ENCODE peak calls at places on chromosome 13, in nine cellular contexts. Q, T, P, W, L, Z, S, F and J are unnamed samples.

GRCh38 chr13:104140557-104140956 is 1074.3 kb upstream of the SLC10A2 start:
- DNase-seq in Q (no peak), T (no peak), P (no peak), W (no peak), L (no peak), Z (peak; percentile 5), S (no peak), F (no peak), J (no peak)

GRCh38 chr13:51932231-51932630 is 70.5 kb downstream of the CCDC70 start:
- DNase-seq in Q (no peak), T (no peak), P (no peak), W (no peak), L (no peak), Z (no peak), S (no peak), F (no peak), J (no peak)

GRCh38 chr13:20869540-20869939 is 33.0 kb downstream of the XPO4 start:
- DNase-seq in Q (no peak), T (no peak), P (no peak), W (no peak), L (no peak), Z (peak; percentile 54), S (no peak), F (no peak), J (no peak)

GRCh38 chr13:30415430-30416030 is 6.8 kb upstream of the UBE2L5 start:
- DNase-seq in Q (no peak), T (no peak), P (no peak), W (no peak), L (no peak), Z (no peak), S (no peak), F (peak; percentile 61), J (no peak)

GRCh38 chr13:34657716-34658115 is 284.4 kb upstream of the NBEA start:
- DNase-seq in Q (no peak), T (no peak), P (no peak), W (no peak), L (peak; percentile 45), Z (peak; percentile 57), S (no peak), F (no peak), J (no peak)

GRCh38 chr13:106533940-106534843 is 1.3 kb downstream of the EFNB2 start:
- DNase-seq in Q (peak; percentile 44), T (no peak), P (peak; percentile 53), W (peak; percentile 28), L (no peak), Z (peak; percentile 83), S (no peak), F (peak; percentile 29), J (no peak)

GRCh38 chr13:23159205-23159586 is 21.6 kb upstream of the SGCG start:
- DNase-seq in Q (peak; percentile 49), T (no peak), P (peak; percentile 33), W (peak; percentile 33), L (peak; percentile 42), Z (peak; percentile 69), S (no peak), F (no peak), J (no peak)

GRCh38 chr13:111488466-111489132 is 168.2 kb downstream of the TEX29 start:
- DNase-seq in Q (no peak), T (no peak), P (no peak), W (no peak), L (no peak), Z (no peak), S (no peak), F (no peak), J (peak; percentile 47)

GRCh38 chr13:36430247-36431203 is 1.8 kb upstream of the CCNA1 start:
- DNase-seq in Q (no peak), T (no peak), P (peak; percentile 18), W (peak; percentile 14), L (no peak), Z (no peak), S (no peak), F (no peak), J (no peak)

GRCh38 chr13:28575200-28575599 is 80.3 kb upstream of the FLT1 start:
- DNase-seq in Q (no peak), T (no peak), P (no peak), W (no peak), L (no peak), Z (no peak), S (no peak), F (no peak), J (no peak)

GRCh38 chr13:51759240-51759639 is 44.7 kb downstream of the DHRS12 start:
- DNase-seq in Q (no peak), T (no peak), P (no peak), W (no peak), L (no peak), Z (peak; percentile 54), S (no peak), F (no peak), J (no peak)

GRCh38 chr13:72920097-72920496 is 138.2 kb downstream of the PIBF1 start:
- DNase-seq in Q (no peak), T (no peak), P (no peak), W (peak; percentile 32), L (no peak), Z (no peak), S (no peak), F (no peak), J (no peak)

GRCh38 chr13:62432295-62432694 is 1016.6 kb upstream of the PCDH20 start:
- DNase-seq in Q (no peak), T (no peak), P (no peak), W (no peak), L (no peak), Z (no peak), S (no peak), F (no peak), J (no peak)

GRCh38 chr13:75704942-75705320 is 68.8 kb downstream of the LMO7 start:
- DNase-seq in Q (no peak), T (no peak), P (no peak), W (no peak), L (peak; percentile 64), Z (no peak), S (no peak), F (no peak), J (peak; percentile 56)

DNA sequence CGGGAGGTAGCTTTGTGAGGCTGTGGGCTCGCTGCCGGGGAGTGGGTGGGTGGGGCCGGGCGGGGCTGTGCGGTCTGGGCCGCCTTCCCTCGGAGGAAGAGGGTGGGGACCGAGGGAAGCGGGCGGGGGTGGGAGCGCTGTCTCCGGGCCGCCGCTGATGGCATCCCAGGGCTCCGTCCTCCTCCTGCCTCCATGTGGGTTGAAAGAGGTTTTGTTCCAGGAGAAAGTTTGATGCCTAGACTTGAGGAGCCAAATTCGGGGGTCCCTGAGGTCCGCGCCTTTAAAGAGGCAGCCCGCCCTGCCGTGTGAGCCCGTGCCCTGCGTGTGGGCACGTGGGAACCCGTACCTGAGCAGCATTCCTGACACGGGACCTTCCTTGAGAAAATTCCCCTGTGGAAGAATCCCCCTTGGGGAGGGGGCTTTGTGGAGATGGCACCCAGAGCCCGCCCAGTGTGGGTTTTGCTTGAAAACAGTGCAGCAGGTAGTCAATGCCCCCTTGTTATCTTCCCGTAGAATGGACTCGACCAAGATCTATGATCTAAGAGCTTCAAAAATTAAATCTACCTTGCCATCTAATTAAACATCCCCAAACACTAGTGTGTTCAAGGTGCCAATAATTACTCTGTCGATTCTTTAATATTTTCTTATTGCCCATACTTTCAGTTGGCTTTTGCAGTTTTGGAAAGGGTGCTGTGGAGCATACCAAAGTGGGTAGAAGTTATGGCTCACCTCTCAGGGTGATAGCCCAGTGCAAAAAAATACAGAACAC is 107.8 kb downstream of the RXFP2 start:
- DNase-seq in Q (no peak), T (no peak), P (no peak), W (no peak), L (no peak), Z (no peak), S (no peak), F (no peak), J (no peak)
- H3K4me3 ChIP-seq in Q (peak overlapping the region; percentile 73), T (peak overlapping the region; percentile 92), P (peak overlapping the region; percentile 92), W (peak overlapping the region; percentile 90), L (peak overlapping the region; percentile 61), Z (peak overlapping the region; percentile 22), S (peak overlapping the region; percentile 54), F (peak overlapping the region; percentile 64), J (peak overlapping the region; percentile 96)

GRCh38 chr13:108182652-108183051 is 32.7 kb downstream of the LIG4 start:
- DNase-seq in Q (no peak), T (no peak), P (no peak), W (no peak), L (no peak), Z (no peak), S (no peak), F (no peak), J (no peak)

GRCh38 chr13:108178105-108178504 is 37.2 kb downstream of the LIG4 start:
- DNase-seq in Q (no peak), T (no peak), P (no peak), W (no peak), L (no peak), Z (no peak), S (no peak), F (no peak), J (no peak)

DNA sequence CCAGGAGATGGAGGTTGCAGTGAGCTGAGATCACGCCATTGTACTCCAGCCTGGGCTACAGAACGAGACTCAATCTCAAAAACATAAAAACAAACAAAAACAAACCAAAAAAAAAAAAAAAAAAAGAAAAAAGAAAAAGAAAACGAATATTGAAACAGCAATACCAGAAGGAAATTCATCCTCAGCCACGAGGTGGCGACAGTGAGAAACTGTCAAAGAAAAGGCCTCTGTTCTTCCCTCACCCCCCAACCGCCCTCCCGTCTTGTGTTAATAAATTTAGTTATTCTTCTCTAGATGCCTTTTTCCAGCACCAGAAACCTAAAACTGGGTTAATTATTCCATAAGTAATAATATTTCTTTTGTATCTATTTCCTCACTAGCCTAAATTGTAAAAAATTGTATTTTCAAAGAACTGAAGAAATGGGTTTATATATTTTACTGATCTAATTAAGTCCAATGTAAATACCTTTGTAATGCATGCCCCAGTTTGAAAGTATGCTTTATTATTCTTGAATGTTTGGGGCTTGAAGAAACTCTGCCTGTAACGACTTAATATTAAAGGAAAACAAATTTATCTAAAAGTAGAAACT is 38.6 kb downstream of the LIG4 start:
- DNase-seq in Q (peak; percentile 34), T (no peak), P (no peak), W (no peak), L (peak; percentile 25), Z (peak; percentile 12), S (peak; percentile 52), F (no peak), J (no peak)
- TF ChIP-seq CTCF in Q (peak; percentile 47), T (peak; percentile 28), P (no peak), W (peak; percentile 38), L (no peak), Z (peak; percentile 53), S (peak; percentile 10), F (peak; percentile 57), J (no peak)

GRCh38 chr13:92488249-92488845 is 738.3 kb upstream of the GPC6 start:
- DNase-seq in Q (no peak), T (no peak), P (no peak), W (no peak), L (no peak), Z (no peak), S (no peak), F (no peak), J (no peak)
- H3K4me3 ChIP-seq in Q (no peak overlapping the region), T (no peak overlapping the region), P (no peak overlapping the region), W (no peak overlapping the region), L (no peak overlapping the region), Z (no peak overlapping the region), S (no peak overlapping the region), F (no peak overlapping the region), J (no peak overlapping the region)

DNA sequence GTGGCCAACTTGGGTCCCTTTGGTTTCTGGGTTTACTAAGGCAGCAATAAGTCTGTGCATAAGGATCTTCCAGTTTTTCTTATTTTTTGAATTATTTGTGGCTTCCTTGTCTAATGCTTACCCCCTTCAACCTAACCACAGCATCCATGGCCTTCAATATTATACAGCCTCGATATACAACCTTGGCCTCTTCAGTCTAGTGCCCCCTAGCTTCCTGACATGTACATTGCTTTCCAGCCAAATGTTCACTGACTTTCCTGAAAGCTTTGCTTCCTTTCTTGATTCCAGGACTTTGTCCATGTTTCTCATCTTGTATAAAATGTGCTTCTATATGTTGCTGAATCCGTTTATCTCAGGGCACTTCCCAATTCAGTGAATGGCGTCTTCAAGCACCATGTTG is 310.1 kb downstream of the OLFM4 start:
- DNase-seq in Q (no peak), T (no peak), P (no peak), W (no peak), L (no peak), Z (no peak), S (no peak), F (no peak), J (no peak)
- TF ChIP-seq CTCF in Q (no peak), T (no peak), P (no peak), W (no peak), L (no peak), Z (no peak), S (no peak), F (no peak), J (no peak)